ENCODE peak calls at places on chromosomes 4 and X, in nine cellular contexts. D is fibroblast of lung; F is iris pigment epithelial cell; H is NCI-H1694 treated with DMSO at 0.1 percent for 48 hours; A is stimulated activated naive CD8-positive, alpha-beta T cell treated with anti-CD3 and anti-CD28 coated beads, Interleukin-15, Interleukin-2, amounts not matched to agents 100 U/mL and 50 U/mL, for 24 hours; V is AG08395; W is GM18507; S is CD4-positive, alpha-beta T cell; X is AG09309. R is an unnamed sample.

GRCh38 chr4:153274967-153275366 is 69.5 kb upstream of the MND1 start:
- DNase-seq in H (no peak), X (no peak), A (no peak), V (no peak), W (no peak), F (peak), S (no peak), D (no peak), R (no peak)

GRCh38 chr4:185071412-185071811 is 53.1 kb downstream of the HELT start:
- DNase-seq in W (no peak), F (peak), X (no peak), D (no peak), S (no peak), V (no peak), A (no peak), H (no peak), R (no peak)

GRCh38 chr4:39587881-39588280 is 50.8 kb downstream of the SMIM14 start:
- DNase-seq in S (no peak), A (no peak), V (peak), D (no peak), W (no peak), H (no peak), F (peak), X (no peak), R (no peak)

GRCh38 chr4:136505020-136505419 is 1027.3 kb downstream of the PCDH18 start:
- DNase-seq in W (no peak), D (no peak), V (no peak), S (no peak), X (no peak), A (no peak), F (peak), H (peak), R (no peak)

GRCh38 chrX:120664081-120664480 is 34.2 kb upstream of the C1GALT1C1 start:
- DNase-seq in X (no peak), A (no peak), D (peak), V (no peak), F (peak), H (peak), W (no peak), S (no peak), R (no peak)

GRCh38 chr4:87356832-87357526 is 34.0 kb downstream of the HSD17B11 start:
- DNase-seq in A (no peak), F (no peak), W (no peak), V (no peak), X (no peak), S (no peak), D (no peak), H (no peak), R (no peak)

GRCh38 chr4:144709159-144709558 is 63.2 kb downstream of the HHIP start:
- DNase-seq in S (no peak), W (no peak), F (peak), X (no peak), A (no peak), V (peak), H (no peak), D (no peak), R (no peak)

GRCh38 chr4:4284827-4285618 is 4.9 kb downstream of the LYAR start:
- DNase-seq in V (no peak), W (no peak), H (no peak), X (no peak), S (no peak), D (peak), F (peak), A (no peak), R (no peak)